ENCODE peak calls at places on chromosomes 1 and 21, in eight cellular contexts. One of them, this sample, is unnamed.

GRCh38 chr1:201602413-201603265 is 63.7 kb downstream of the NAV1 start:
- DNase-seq in iris pigment epithelial cell: peak
- DNase-seq in NT2/D1: no peak
- DNase-seq in stimulated activated CD8-positive, alpha-beta memory T cell treated with anti-CD3 and anti-CD28 coated beads, Interleukin-2, amount 100 ng/mL, for 48 hours: no peak
- DNase-seq in C1 segment of cervical spinal cord: no peak
- DNase-seq in small intestine: no peak
- DNase-seq in activated naive CD4-positive, alpha-beta T cell treated with anti-CD3 and anti-CD28 coated beads, Interleukin-2, amount 50 U/mL, for 16 hours: no peak
- DNase-seq in activated CD4-positive, alpha-beta T cell treated with anti-CD3 and anti-CD28 coated beads for 48 hours: no peak
- DNase-seq in this sample: no peak

GRCh38 chr1:3907031-3907534 is 7.0 kb upstream of the C1orf174 start:
- DNase-seq in NT2/D1: no peak
- DNase-seq in small intestine: peak
- DNase-seq in activated CD4-positive, alpha-beta T cell treated with anti-CD3 and anti-CD28 coated beads for 48 hours: peak
- DNase-seq in activated naive CD4-positive, alpha-beta T cell treated with anti-CD3 and anti-CD28 coated beads, Interleukin-2, amount 50 U/mL, for 16 hours: no peak
- DNase-seq in iris pigment epithelial cell: no peak
- DNase-seq in C1 segment of cervical spinal cord: no peak
- DNase-seq in stimulated activated CD8-positive, alpha-beta memory T cell treated with anti-CD3 and anti-CD28 coated beads, Interleukin-2, amount 100 ng/mL, for 48 hours: peak
- DNase-seq in this sample: no peak

GRCh38 chr1:47031059-47031458 is 7.6 kb downstream of the CYP4X1 start:
- DNase-seq in iris pigment epithelial cell: peak
- DNase-seq in activated CD4-positive, alpha-beta T cell treated with anti-CD3 and anti-CD28 coated beads for 48 hours: no peak
- DNase-seq in activated naive CD4-positive, alpha-beta T cell treated with anti-CD3 and anti-CD28 coated beads, Interleukin-2, amount 50 U/mL, for 16 hours: no peak
- DNase-seq in small intestine: peak
- DNase-seq in C1 segment of cervical spinal cord: no peak
- DNase-seq in stimulated activated CD8-positive, alpha-beta memory T cell treated with anti-CD3 and anti-CD28 coated beads, Interleukin-2, amount 100 ng/mL, for 48 hours: no peak
- DNase-seq in NT2/D1: no peak
- DNase-seq in this sample: no peak

GRCh38 chr1:100834779-100835645 is 59.6 kb downstream of the EXTL2 start:
- DNase-seq in small intestine: no peak
- DNase-seq in iris pigment epithelial cell: no peak
- DNase-seq in NT2/D1: peak
- DNase-seq in activated naive CD4-positive, alpha-beta T cell treated with anti-CD3 and anti-CD28 coated beads, Interleukin-2, amount 50 U/mL, for 16 hours: no peak
- DNase-seq in activated CD4-positive, alpha-beta T cell treated with anti-CD3 and anti-CD28 coated beads for 48 hours: peak
- DNase-seq in stimulated activated CD8-positive, alpha-beta memory T cell treated with anti-CD3 and anti-CD28 coated beads, Interleukin-2, amount 100 ng/mL, for 48 hours: no peak
- DNase-seq in C1 segment of cervical spinal cord: no peak
- DNase-seq in this sample: no peak

GRCh38 chr1:175984813-175985212 is 222.3 kb downstream of the COP1 start:
- DNase-seq in C1 segment of cervical spinal cord: no peak
- DNase-seq in NT2/D1: no peak
- DNase-seq in iris pigment epithelial cell: no peak
- DNase-seq in activated CD4-positive, alpha-beta T cell treated with anti-CD3 and anti-CD28 coated beads for 48 hours: no peak
- DNase-seq in stimulated activated CD8-positive, alpha-beta memory T cell treated with anti-CD3 and anti-CD28 coated beads, Interleukin-2, amount 100 ng/mL, for 48 hours: no peak
- DNase-seq in small intestine: peak
- DNase-seq in activated naive CD4-positive, alpha-beta T cell treated with anti-CD3 and anti-CD28 coated beads, Interleukin-2, amount 50 U/mL, for 16 hours: no peak
- DNase-seq in this sample: no peak

GRCh38 chr1:204455063-204455830 is 39.4 kb downstream of the PIK3C2B start:
- DNase-seq in C1 segment of cervical spinal cord: no peak
- DNase-seq in activated naive CD4-positive, alpha-beta T cell treated with anti-CD3 and anti-CD28 coated beads, Interleukin-2, amount 50 U/mL, for 16 hours: no peak
- DNase-seq in NT2/D1: peak
- DNase-seq in stimulated activated CD8-positive, alpha-beta memory T cell treated with anti-CD3 and anti-CD28 coated beads, Interleukin-2, amount 100 ng/mL, for 48 hours: no peak
- DNase-seq in activated CD4-positive, alpha-beta T cell treated with anti-CD3 and anti-CD28 coated beads for 48 hours: no peak
- DNase-seq in small intestine: no peak
- DNase-seq in iris pigment epithelial cell: no peak
- DNase-seq in this sample: no peak

GRCh38 chr1:48753293-48753692 is 23.4 kb downstream of the BEND5 start:
- DNase-seq in NT2/D1: no peak
- DNase-seq in iris pigment epithelial cell: no peak
- DNase-seq in C1 segment of cervical spinal cord: no peak
- DNase-seq in activated CD4-positive, alpha-beta T cell treated with anti-CD3 and anti-CD28 coated beads for 48 hours: no peak
- DNase-seq in stimulated activated CD8-positive, alpha-beta memory T cell treated with anti-CD3 and anti-CD28 coated beads, Interleukin-2, amount 100 ng/mL, for 48 hours: no peak
- DNase-seq in activated naive CD4-positive, alpha-beta T cell treated with anti-CD3 and anti-CD28 coated beads, Interleukin-2, amount 50 U/mL, for 16 hours: no peak
- DNase-seq in small intestine: no peak
- DNase-seq in this sample: no peak

GRCh38 chr1:163822933-163823511 is 501.3 kb downstream of the NUF2 start:
- DNase-seq in iris pigment epithelial cell: peak
- DNase-seq in activated naive CD4-positive, alpha-beta T cell treated with anti-CD3 and anti-CD28 coated beads, Interleukin-2, amount 50 U/mL, for 16 hours: no peak
- DNase-seq in C1 segment of cervical spinal cord: no peak
- DNase-seq in NT2/D1: no peak
- DNase-seq in small intestine: no peak
- DNase-seq in activated CD4-positive, alpha-beta T cell treated with anti-CD3 and anti-CD28 coated beads for 48 hours: no peak
- DNase-seq in stimulated activated CD8-positive, alpha-beta memory T cell treated with anti-CD3 and anti-CD28 coated beads, Interleukin-2, amount 100 ng/mL, for 48 hours: no peak
- DNase-seq in this sample: no peak

GRCh38 chr1:201714542-201715276 is 114.2 kb upstream of the IPO9 start:
- DNase-seq in activated naive CD4-positive, alpha-beta T cell treated with anti-CD3 and anti-CD28 coated beads, Interleukin-2, amount 50 U/mL, for 16 hours: no peak
- DNase-seq in activated CD4-positive, alpha-beta T cell treated with anti-CD3 and anti-CD28 coated beads for 48 hours: peak
- DNase-seq in C1 segment of cervical spinal cord: peak
- DNase-seq in NT2/D1: no peak
- DNase-seq in small intestine: peak
- DNase-seq in iris pigment epithelial cell: peak
- DNase-seq in stimulated activated CD8-positive, alpha-beta memory T cell treated with anti-CD3 and anti-CD28 coated beads, Interleukin-2, amount 100 ng/mL, for 48 hours: no peak
- DNase-seq in this sample: no peak

GRCh38 chr21:25942145-25942544 is 207.4 kb downstream of the GABPA start:
- DNase-seq in C1 segment of cervical spinal cord: no peak
- DNase-seq in activated naive CD4-positive, alpha-beta T cell treated with anti-CD3 and anti-CD28 coated beads, Interleukin-2, amount 50 U/mL, for 16 hours: no peak
- DNase-seq in activated CD4-positive, alpha-beta T cell treated with anti-CD3 and anti-CD28 coated beads for 48 hours: no peak
- DNase-seq in NT2/D1: no peak
- DNase-seq in iris pigment epithelial cell: peak
- DNase-seq in stimulated activated CD8-positive, alpha-beta memory T cell treated with anti-CD3 and anti-CD28 coated beads, Interleukin-2, amount 100 ng/mL, for 48 hours: no peak
- DNase-seq in small intestine: no peak
- DNase-seq in this sample: no peak

GRCh38 chr1:233575450-233575849 is 38.5 kb upstream of the KCNK1 start:
- DNase-seq in iris pigment epithelial cell: no peak
- DNase-seq in small intestine: no peak
- DNase-seq in stimulated activated CD8-positive, alpha-beta memory T cell treated with anti-CD3 and anti-CD28 coated beads, Interleukin-2, amount 100 ng/mL, for 48 hours: no peak
- DNase-seq in activated CD4-positive, alpha-beta T cell treated with anti-CD3 and anti-CD28 coated beads for 48 hours: no peak
- DNase-seq in activated naive CD4-positive, alpha-beta T cell treated with anti-CD3 and anti-CD28 coated beads, Interleukin-2, amount 50 U/mL, for 16 hours: no peak
- DNase-seq in C1 segment of cervical spinal cord: no peak
- DNase-seq in NT2/D1: no peak
- DNase-seq in this sample: no peak

GRCh38 chr1:163130250-163130856 is 61.2 kb downstream of the RGS4 start:
- DNase-seq in activated CD4-positive, alpha-beta T cell treated with anti-CD3 and anti-CD28 coated beads for 48 hours: no peak
- DNase-seq in iris pigment epithelial cell: peak
- DNase-seq in small intestine: no peak
- DNase-seq in stimulated activated CD8-positive, alpha-beta memory T cell treated with anti-CD3 and anti-CD28 coated beads, Interleukin-2, amount 100 ng/mL, for 48 hours: no peak
- DNase-seq in C1 segment of cervical spinal cord: no peak
- DNase-seq in NT2/D1: no peak
- DNase-seq in activated naive CD4-positive, alpha-beta T cell treated with anti-CD3 and anti-CD28 coated beads, Interleukin-2, amount 50 U/mL, for 16 hours: no peak
- DNase-seq in this sample: no peak

GRCh38 chr1:240084337-240084736 is 7.3 kb upstream of the FMN2 start:
- DNase-seq in activated naive CD4-positive, alpha-beta T cell treated with anti-CD3 and anti-CD28 coated beads, Interleukin-2, amount 50 U/mL, for 16 hours: no peak
- DNase-seq in iris pigment epithelial cell: no peak
- DNase-seq in activated CD4-positive, alpha-beta T cell treated with anti-CD3 and anti-CD28 coated beads for 48 hours: no peak
- DNase-seq in NT2/D1: no peak
- DNase-seq in small intestine: no peak
- DNase-seq in stimulated activated CD8-positive, alpha-beta memory T cell treated with anti-CD3 and anti-CD28 coated beads, Interleukin-2, amount 100 ng/mL, for 48 hours: no peak
- DNase-seq in C1 segment of cervical spinal cord: no peak
- DNase-seq in this sample: no peak

GRCh38 chr1:170893655-170894297 is 41.6 kb upstream of the MROH9 start:
- DNase-seq in C1 segment of cervical spinal cord: no peak
- DNase-seq in NT2/D1: no peak
- DNase-seq in iris pigment epithelial cell: no peak
- DNase-seq in stimulated activated CD8-positive, alpha-beta memory T cell treated with anti-CD3 and anti-CD28 coated beads, Interleukin-2, amount 100 ng/mL, for 48 hours: no peak
- DNase-seq in small intestine: no peak
- DNase-seq in activated CD4-positive, alpha-beta T cell treated with anti-CD3 and anti-CD28 coated beads for 48 hours: no peak
- DNase-seq in activated naive CD4-positive, alpha-beta T cell treated with anti-CD3 and anti-CD28 coated beads, Interleukin-2, amount 50 U/mL, for 16 hours: no peak
- DNase-seq in this sample: no peak

GRCh38 chr1:18284750-18285532 is 177.3 kb downstream of the IGSF21 start:
- DNase-seq in iris pigment epithelial cell: no peak
- DNase-seq in stimulated activated CD8-positive, alpha-beta memory T cell treated with anti-CD3 and anti-CD28 coated beads, Interleukin-2, amount 100 ng/mL, for 48 hours: no peak
- DNase-seq in C1 segment of cervical spinal cord: no peak
- DNase-seq in activated naive CD4-positive, alpha-beta T cell treated with anti-CD3 and anti-CD28 coated beads, Interleukin-2, amount 50 U/mL, for 16 hours: no peak
- DNase-seq in NT2/D1: no peak
- DNase-seq in small intestine: no peak
- DNase-seq in activated CD4-positive, alpha-beta T cell treated with anti-CD3 and anti-CD28 coated beads for 48 hours: no peak
- DNase-seq in this sample: no peak

GRCh38 chr1:180131510-180131909 is 23.2 kb upstream of the QSOX1 start:
- DNase-seq in NT2/D1: no peak
- DNase-seq in small intestine: no peak
- DNase-seq in stimulated activated CD8-positive, alpha-beta memory T cell treated with anti-CD3 and anti-CD28 coated beads, Interleukin-2, amount 100 ng/mL, for 48 hours: peak
- DNase-seq in iris pigment epithelial cell: peak
- DNase-seq in activated CD4-positive, alpha-beta T cell treated with anti-CD3 and anti-CD28 coated beads for 48 hours: peak
- DNase-seq in activated naive CD4-positive, alpha-beta T cell treated with anti-CD3 and anti-CD28 coated beads, Interleukin-2, amount 50 U/mL, for 16 hours: no peak
- DNase-seq in C1 segment of cervical spinal cord: no peak
- DNase-seq in this sample: no peak

GRCh38 chr1:233909195-233909594 is 4.7 kb downstream of the SLC35F3 start:
- DNase-seq in activated naive CD4-positive, alpha-beta T cell treated with anti-CD3 and anti-CD28 coated beads, Interleukin-2, amount 50 U/mL, for 16 hours: no peak
- DNase-seq in activated CD4-positive, alpha-beta T cell treated with anti-CD3 and anti-CD28 coated beads for 48 hours: no peak
- DNase-seq in NT2/D1: no peak
- DNase-seq in small intestine: no peak
- DNase-seq in C1 segment of cervical spinal cord: no peak
- DNase-seq in stimulated activated CD8-positive, alpha-beta memory T cell treated with anti-CD3 and anti-CD28 coated beads, Interleukin-2, amount 100 ng/mL, for 48 hours: no peak
- DNase-seq in iris pigment epithelial cell: peak
- DNase-seq in this sample: no peak

GRCh38 chr1:76868154-76868882 is 1.0 kb downstream of the ST6GALNAC5 start:
- DNase-seq in small intestine: no peak
- DNase-seq in iris pigment epithelial cell: peak
- DNase-seq in stimulated activated CD8-positive, alpha-beta memory T cell treated with anti-CD3 and anti-CD28 coated beads, Interleukin-2, amount 100 ng/mL, for 48 hours: no peak
- DNase-seq in activated naive CD4-positive, alpha-beta T cell treated with anti-CD3 and anti-CD28 coated beads, Interleukin-2, amount 50 U/mL, for 16 hours: peak
- DNase-seq in NT2/D1: peak
- DNase-seq in activated CD4-positive, alpha-beta T cell treated with anti-CD3 and anti-CD28 coated beads for 48 hours: peak
- DNase-seq in C1 segment of cervical spinal cord: no peak
- DNase-seq in this sample: no peak

GRCh38 chr1:245217853-245218608 is 63.2 kb downstream of the KIF26B start:
- DNase-seq in activated naive CD4-positive, alpha-beta T cell treated with anti-CD3 and anti-CD28 coated beads, Interleukin-2, amount 50 U/mL, for 16 hours: no peak
- DNase-seq in NT2/D1: no peak
- DNase-seq in activated CD4-positive, alpha-beta T cell treated with anti-CD3 and anti-CD28 coated beads for 48 hours: no peak
- DNase-seq in C1 segment of cervical spinal cord: no peak
- DNase-seq in iris pigment epithelial cell: no peak
- DNase-seq in small intestine: no peak
- DNase-seq in stimulated activated CD8-positive, alpha-beta memory T cell treated with anti-CD3 and anti-CD28 coated beads, Interleukin-2, amount 100 ng/mL, for 48 hours: no peak
- DNase-seq in this sample: no peak

GRCh38 chr1:227938911-227939790 is 8.6 kb downstream of the WNT9A start:
- DNase-seq in activated CD4-positive, alpha-beta T cell treated with anti-CD3 and anti-CD28 coated beads for 48 hours: no peak
- DNase-seq in small intestine: no peak
- DNase-seq in NT2/D1: no peak
- DNase-seq in stimulated activated CD8-positive, alpha-beta memory T cell treated with anti-CD3 and anti-CD28 coated beads, Interleukin-2, amount 100 ng/mL, for 48 hours: no peak
- DNase-seq in iris pigment epithelial cell: no peak
- DNase-seq in C1 segment of cervical spinal cord: no peak
- DNase-seq in activated naive CD4-positive, alpha-beta T cell treated with anti-CD3 and anti-CD28 coated beads, Interleukin-2, amount 50 U/mL, for 16 hours: no peak
- DNase-seq in this sample: peak

GRCh38 chr1:150660584-150660983 is 31.2 kb upstream of the ENSA start:
- DNase-seq in stimulated activated CD8-positive, alpha-beta memory T cell treated with anti-CD3 and anti-CD28 coated beads, Interleukin-2, amount 100 ng/mL, for 48 hours: no peak
- DNase-seq in activated naive CD4-positive, alpha-beta T cell treated with anti-CD3 and anti-CD28 coated beads, Interleukin-2, amount 50 U/mL, for 16 hours: no peak
- DNase-seq in C1 segment of cervical spinal cord: no peak
- DNase-seq in small intestine: no peak
- DNase-seq in iris pigment epithelial cell: no peak
- DNase-seq in NT2/D1: no peak
- DNase-seq in activated CD4-positive, alpha-beta T cell treated with anti-CD3 and anti-CD28 coated beads for 48 hours: no peak
- DNase-seq in this sample: no peak

GRCh38 chr1:219498666-219499065 is 114.2 kb downstream of the ZC3H11B start:
- DNase-seq in activated naive CD4-positive, alpha-beta T cell treated with anti-CD3 and anti-CD28 coated beads, Interleukin-2, amount 50 U/mL, for 16 hours: no peak
- DNase-seq in small intestine: no peak
- DNase-seq in stimulated activated CD8-positive, alpha-beta memory T cell treated with anti-CD3 and anti-CD28 coated beads, Interleukin-2, amount 100 ng/mL, for 48 hours: no peak
- DNase-seq in NT2/D1: no peak
- DNase-seq in iris pigment epithelial cell: peak
- DNase-seq in C1 segment of cervical spinal cord: no peak
- DNase-seq in activated CD4-positive, alpha-beta T cell treated with anti-CD3 and anti-CD28 coated beads for 48 hours: no peak
- DNase-seq in this sample: no peak

GRCh38 chr1:151820940-151821339 is 10.7 kb downstream of the RORC start:
- DNase-seq in activated CD4-positive, alpha-beta T cell treated with anti-CD3 and anti-CD28 coated beads for 48 hours: no peak
- DNase-seq in NT2/D1: no peak
- DNase-seq in C1 segment of cervical spinal cord: no peak
- DNase-seq in stimulated activated CD8-positive, alpha-beta memory T cell treated with anti-CD3 and anti-CD28 coated beads, Interleukin-2, amount 100 ng/mL, for 48 hours: no peak
- DNase-seq in activated naive CD4-positive, alpha-beta T cell treated with anti-CD3 and anti-CD28 coated beads, Interleukin-2, amount 50 U/mL, for 16 hours: no peak
- DNase-seq in small intestine: no peak
- DNase-seq in iris pigment epithelial cell: no peak
- DNase-seq in this sample: no peak

GRCh38 chr21:41899431-41900202 is 20.5 kb upstream of the PRDM15 start:
- DNase-seq in NT2/D1: no peak
- DNase-seq in stimulated activated CD8-positive, alpha-beta memory T cell treated with anti-CD3 and anti-CD28 coated beads, Interleukin-2, amount 100 ng/mL, for 48 hours: peak
- DNase-seq in small intestine: no peak
- DNase-seq in activated CD4-positive, alpha-beta T cell treated with anti-CD3 and anti-CD28 coated beads for 48 hours: peak
- DNase-seq in C1 segment of cervical spinal cord: no peak
- DNase-seq in activated naive CD4-positive, alpha-beta T cell treated with anti-CD3 and anti-CD28 coated beads, Interleukin-2, amount 50 U/mL, for 16 hours: peak
- DNase-seq in iris pigment epithelial cell: no peak
- DNase-seq in this sample: no peak

GRCh38 chr1:211789641-211790464 is 40.7 kb downstream of the LPGAT1 start:
- DNase-seq in activated naive CD4-positive, alpha-beta T cell treated with anti-CD3 and anti-CD28 coated beads, Interleukin-2, amount 50 U/mL, for 16 hours: no peak
- DNase-seq in small intestine: no peak
- DNase-seq in C1 segment of cervical spinal cord: no peak
- DNase-seq in stimulated activated CD8-positive, alpha-beta memory T cell treated with anti-CD3 and anti-CD28 coated beads, Interleukin-2, amount 100 ng/mL, for 48 hours: no peak
- DNase-seq in activated CD4-positive, alpha-beta T cell treated with anti-CD3 and anti-CD28 coated beads for 48 hours: no peak
- DNase-seq in iris pigment epithelial cell: no peak
- DNase-seq in NT2/D1: no peak
- DNase-seq in this sample: no peak

GRCh38 chr1:94796269-94796668 is 23.9 kb upstream of the SLC44A3 start:
- DNase-seq in small intestine: no peak
- DNase-seq in activated CD4-positive, alpha-beta T cell treated with anti-CD3 and anti-CD28 coated beads for 48 hours: no peak
- DNase-seq in C1 segment of cervical spinal cord: no peak
- DNase-seq in stimulated activated CD8-positive, alpha-beta memory T cell treated with anti-CD3 and anti-CD28 coated beads, Interleukin-2, amount 100 ng/mL, for 48 hours: no peak
- DNase-seq in activated naive CD4-positive, alpha-beta T cell treated with anti-CD3 and anti-CD28 coated beads, Interleukin-2, amount 50 U/mL, for 16 hours: no peak
- DNase-seq in iris pigment epithelial cell: no peak
- DNase-seq in NT2/D1: no peak
- DNase-seq in this sample: no peak

This sample was measured in naive thymus-derived CD8-positive, alpha-beta T cell.